ENCODE peak calls at places on chromosome 19, in seven cellular contexts. M, V, S, I, P, K and N are unnamed samples.

GRCh38 chr19:48752511-48753365 is at the start of gene FUT1:
- DNase-seq in K (no peak), P (peak), I (peak), V (peak), M (peak), S (no peak), N (peak)

GRCh38 chr19:44164673-44165512 is at the start of gene ZNF226:
- DNase-seq in S (peak), I (peak), V (peak), M (peak), K (peak), P (peak), N (peak)

GRCh38 chr19:46976845-46977320 is 42.8 kb upstream of the NPAS1 start:
- DNase-seq in S (no peak), M (no peak), K (no peak), I (no peak), P (no peak), V (no peak), N (no peak)

GRCh38 chr19:33062902-33063301 is 1.8 kb downstream of the RHPN2 start:
- DNase-seq in V (no peak), K (no peak), S (no peak), I (no peak), M (no peak), P (no peak), N (no peak)

GRCh38 chr19:48835734-48836088 is 580 bp downstream of the HSD17B14 start:
- DNase-seq in S (peak), P (peak), M (peak), V (peak), K (peak), I (peak), N (peak)

GRCh38 chr19:23978068-23978467 is 63.4 kb downstream of the ZNF726 start:
- DNase-seq in I (no peak), S (no peak), K (no peak), M (no peak), V (no peak), P (no peak), N (no peak)

GRCh38 chr19:5041168-5042038 is 72.5 kb downstream of the KDM4B start:
- DNase-seq in I (no peak), K (no peak), P (no peak), V (no peak), S (no peak), M (no peak), N (no peak)

GRCh38 chr19:33440241-33440640 is 66.7 kb downstream of the CEBPG start:
- DNase-seq in M (no peak), K (no peak), V (no peak), P (no peak), I (no peak), S (no peak), N (no peak)

GRCh38 chr19:51366999-51367564 is 894 bp upstream of the ETFB start:
- DNase-seq in P (no peak), I (no peak), M (no peak), S (peak), V (peak), K (no peak), N (no peak)

GRCh38 chr19:47494729-47495128 is 10.7 kb upstream of the KPTN start:
- DNase-seq in S (no peak), K (no peak), M (no peak), P (no peak), V (no peak), I (no peak), N (no peak)

GRCh38 chr19:8935460-8935859 is 74.7 kb downstream of the MUC16 start:
- DNase-seq in I (no peak), S (no peak), V (no peak), M (no peak), P (no peak), K (no peak), N (no peak)

GRCh38 chr19:41264581-41265375 is 606 bp downstream of the HNRNPUL1 start:
- DNase-seq in S (peak), K (peak), I (peak), M (peak), V (peak), P (no peak), N (peak)

GRCh38 chr19:15299568-15300409 is 32.5 kb downstream of the BRD4 start:
- DNase-seq in V (no peak), P (no peak), K (no peak), I (no peak), M (no peak), S (no peak), N (no peak)

GRCh38 chr19:18566953-18567352 is 4.7 kb upstream of the UBA52 start:
- DNase-seq in M (no peak), S (no peak), K (no peak), I (no peak), V (no peak), P (no peak), N (no peak)

GRCh38 chr19:1923319-1923718 is 17.7 kb upstream of the CSNK1G2 start:
- DNase-seq in S (peak), K (peak), P (no peak), I (no peak), V (no peak), M (no peak), N (no peak)

GRCh38 chr19:38162094-38162493 is 61.9 kb downstream of the DPF1 start:
- DNase-seq in V (no peak), I (no peak), M (no peak), P (no peak), S (no peak), K (no peak), N (no peak)

GRCh38 chr19:5489511-5489910 is 34.3 kb downstream of the ZNRF4 start:
- DNase-seq in V (no peak), S (no peak), I (no peak), P (no peak), K (no peak), M (no peak), N (no peak)

GRCh38 chr19:16062789-16063188 is 13.5 kb upstream of the TPM4 start:
- DNase-seq in M (no peak), I (no peak), K (peak), S (peak), V (peak), P (no peak), N (no peak)

GRCh38 chr19:13428352-13428751 is 77.9 kb downstream of the CACNA1A start:
- DNase-seq in S (peak), V (no peak), M (no peak), K (no peak), P (no peak), I (no peak), N (no peak)

GRCh38 chr19:35298561-35298972 is 6.6 kb downstream of the MAG start:
- DNase-seq in I (no peak), P (no peak), V (no peak), M (no peak), K (no peak), S (no peak), N (no peak)

GRCh38 chr19:33269016-33269415 is 33.3 kb downstream of the CEBPA start:
- DNase-seq in I (no peak), S (no peak), M (no peak), K (no peak), V (no peak), P (no peak), N (no peak)

GRCh38 chr19:3058009-3058820 is 4.1 kb downstream of the TLE5 start:
- DNase-seq in V (no peak), K (no peak), M (no peak), S (no peak), I (no peak), P (no peak), N (no peak)

GRCh38 chr19:4909172-4909896 is at the start of gene UHRF1:
- DNase-seq in K (peak), M (peak), S (peak), I (peak), V (peak), P (peak), N (no peak)

GRCh38 chr19:41870401-41870873 is 6.6 kb upstream of the CD79A start:
- DNase-seq in I (no peak), V (no peak), K (no peak), M (no peak), S (peak), P (no peak), N (no peak)